ENCODE peak calls at places on chromosomes 6 and 20, in four cellular contexts. D is spleen, T is H9, F is right cardiac atrium. P is an unnamed sample. For H3K4me1, the result is how much of the 10 kb centered on the place peaks cover.

GRCh38 chr6:111874030-111874425 is 776 bp upstream of the FYN start:
- DNase-seq in D (no peak), T (no peak), F (no peak), P (no peak)

GRCh38 chr6:149107973-149108372 is 209.5 kb upstream of the TAB2 start:
- DNase-seq in D (no peak), T (no peak), F (no peak), P (no peak)

GRCh38 chr20:62764156-62764935 is 31.9 kb upstream of the MRGBP start:
- DNase-seq in D (peak), T (no peak), F (peak), P (no peak)

GRCh38 chr6:147503587-147503986 is 4.9 kb upstream of the SAMD5 start:
- DNase-seq in D (no peak), T (peak), F (no peak), P (no peak)

GRCh38 chr6:40999498-41000070 is 39.4 kb downstream of the UNC5CL start:
- DNase-seq in D (no peak), T (peak), F (peak), P (peak)

GRCh38 chr6:134175532-134176282 is 123.3 kb upstream of the SLC2A12 start:
- DNase-seq in D (peak), T (no peak), F (peak), P (peak)

GRCh38 chr6:81476881-81477280 is 275.6 kb downstream of the TENT5A start:
- DNase-seq in D (no peak), T (no peak), F (no peak), P (no peak)

GRCh38 chr20:48463916-48464315 is 363.9 kb downstream of the PREX1 start:
- DNase-seq in D (peak), T (no peak), F (no peak), P (no peak)

GRCh38 chr20:47352332-47353223 is 3.9 kb downstream of the ZMYND8 start:
- DNase-seq in D (peak), T (no peak), F (peak), P (peak)

GRCh38 chr6:34235605-34236422 is 859 bp upstream of the HMGA1 start:
- DNase-seq in D (peak), T (no peak), F (peak), P (peak)

GRCh38 chr6:84089081-84089480 is 55.5 kb downstream of the MRAP2 start:
- DNase-seq in D (no peak), T (no peak), F (no peak), P (no peak)

GRCh38 chr20:1866834-1867233 is 28.4 kb upstream of the SIRPA start:
- DNase-seq in D (no peak), T (no peak), F (no peak), P (no peak)

GRCh38 chr20:37408202-37408929 is 62.4 kb downstream of the SRC start:
- DNase-seq in D (no peak), T (no peak), F (peak), P (no peak)

GRCh38 chr20:35395728-35396127 is 16.0 kb downstream of the UQCC1 start:
- DNase-seq in D (no peak), T (no peak), F (no peak), P (peak)

GRCh38 chr6:133241088-133241900 is at the start of gene EYA4:
- DNase-seq in D (peak), T (peak), F (peak), P (no peak)

DNA sequence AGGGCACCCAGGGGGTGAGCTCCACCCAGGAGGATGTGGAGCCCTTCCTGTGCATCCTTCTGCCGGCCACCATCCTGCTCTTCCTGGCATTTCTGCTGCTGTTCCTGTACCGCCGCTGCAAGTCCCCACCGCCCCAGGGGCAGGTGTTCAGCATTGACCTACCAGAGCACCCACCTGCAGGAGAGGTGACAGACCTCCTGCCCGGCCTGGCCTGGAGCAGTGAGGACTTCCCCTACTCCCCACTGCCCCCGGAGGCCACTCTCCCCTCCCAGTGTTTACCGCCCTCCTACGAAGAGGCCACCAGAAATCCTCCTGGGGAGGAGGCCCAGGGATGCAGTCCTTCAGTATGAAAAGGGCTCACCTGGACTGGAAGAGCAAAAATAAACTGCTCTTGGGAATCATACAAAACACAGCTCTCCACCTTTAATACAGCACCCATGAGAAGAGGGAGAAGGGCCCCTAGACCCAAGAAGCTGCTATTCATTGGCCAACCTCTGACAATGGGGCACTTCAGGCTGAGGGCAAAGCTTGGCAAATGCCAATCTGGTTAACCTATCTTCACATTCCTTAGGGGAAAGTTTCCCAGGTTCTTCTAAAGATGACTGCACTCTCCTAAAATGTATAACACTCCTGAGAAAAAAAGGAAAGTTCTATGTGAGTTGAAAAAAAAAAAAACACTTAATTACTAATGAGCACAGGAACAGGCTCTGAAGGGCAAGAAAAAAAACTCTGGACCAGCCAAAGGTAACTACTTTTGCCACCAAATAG is 5.0 kb downstream of the SMIM28 start:
- DNase-seq in D (no peak), T (peak), F (no peak), P (no peak)
- H3K27ac ChIP-seq in D (no peak), T (no peak), F (no peak), P (no peak)

DNA sequence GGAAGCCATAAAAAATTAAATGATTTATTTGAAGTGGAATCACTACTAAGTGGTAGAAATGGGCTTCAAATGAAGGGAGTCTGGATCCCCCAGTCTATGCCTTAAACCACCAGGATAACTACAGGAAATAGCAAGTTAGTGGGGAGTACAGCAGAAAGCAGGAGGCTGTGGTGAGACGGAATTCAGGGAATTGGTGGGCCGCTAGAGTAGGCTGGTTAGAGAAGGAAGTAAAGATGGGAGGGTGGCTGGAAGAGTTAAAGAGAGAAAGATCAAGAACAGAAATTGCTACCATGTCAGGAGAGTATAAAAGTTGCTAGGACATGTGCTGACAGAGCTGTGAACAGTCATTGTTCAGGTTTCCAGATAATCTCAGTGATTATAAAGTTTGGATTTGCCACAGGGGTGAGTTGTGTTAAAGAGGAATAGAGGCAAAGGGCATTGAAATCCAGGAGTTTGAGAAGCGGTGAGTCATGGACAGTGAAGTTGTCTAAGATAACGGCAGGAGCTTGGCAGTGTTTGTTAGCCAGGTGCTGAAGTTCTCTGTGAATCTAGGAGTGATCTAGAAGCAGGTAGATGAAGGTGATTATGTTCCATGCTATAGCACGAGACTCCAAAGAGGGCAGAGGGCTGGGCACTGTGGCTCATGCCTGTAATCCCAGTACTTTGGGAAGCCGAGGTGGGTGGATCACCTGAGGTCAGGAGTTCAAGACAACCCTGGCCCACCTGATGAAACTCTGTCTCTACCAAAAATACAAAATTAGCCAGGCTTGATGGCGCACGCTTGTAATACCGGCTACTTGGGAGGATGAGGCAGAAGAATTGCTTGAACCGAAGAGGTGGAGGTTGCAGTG is 13.7 kb upstream of the HINT3 start:
- DNase-seq in D (no peak), T (no peak), F (no peak), P (peak)
- H3K4me1 ChIP-seq in D (under half), T (under half), F (under half), P (half or more)

GRCh38 chr20:3045042-3045815 is 623 bp upstream of the MRPS26 start:
- DNase-seq in D (no peak), T (peak), F (no peak), P (peak)
- H3K27ac ChIP-seq in D (peak), T (no peak), F (peak), P (peak)

GRCh38 chr6:139888691-139889122 is 514.3 kb upstream of the CITED2 start:
- DNase-seq in D (no peak), T (peak), F (no peak), P (no peak)
- H3K4me1 ChIP-seq in D (under half), T (under half), F (under half), P (under half)

GRCh38 chr6:122130026-122130348 is 269.5 kb upstream of the HSF2 start:
- DNase-seq in D (no peak), T (no peak), F (peak), P (no peak)
- H3K27ac ChIP-seq in D (no peak), T (no peak), F (peak), P (no peak)